ENCODE peak calls at places on chromosomes 3 and 15, in four cellular contexts. U is AG04450, R is hepatocyte, W is PC-3. M is an unnamed sample.

GRCh38 chr3:62665627-62666433 is 209.4 kb downstream of the CADPS start:
- DNase-seq in W (peak; percentile 71), R (peak; percentile 83), U (no peak), M (no peak)

GRCh38 chr3:56826831-56827722 is 25.3 kb upstream of the ARHGEF3 start:
- DNase-seq in W (peak; percentile 43), U (no peak), R (no peak), M (no peak)

GRCh38 chr3:152405915-152406802 is 137.4 kb downstream of the MBNL1 start:
- DNase-seq in R (peak; percentile 28), W (peak; percentile 67), U (peak; percentile 59), M (no peak)

GRCh38 chr3:132595036-132595435 is 2.0 kb upstream of the ACKR4 start:
- DNase-seq in R (no peak), U (no peak), W (peak; percentile 1), M (peak; percentile 59)

GRCh38 chr3:192409203-192409837 is 318.0 kb downstream of the FGF12 start:
- DNase-seq in U (no peak), W (no peak), R (peak; percentile 47), M (no peak)

GRCh38 chr3:8561365-8561764 is 59.7 kb downstream of the LMCD1 start:
- DNase-seq in R (no peak), W (no peak), U (no peak), M (no peak)

GRCh38 chr15:48177383-48177874 is 666 bp downstream of the MYEF2 start:
- DNase-seq in R (peak; percentile 51), W (peak; percentile 42), U (no peak), M (no peak)

GRCh38 chr3:128081846-128082245 is 29.6 kb downstream of the SEC61A1 start:
- DNase-seq in U (no peak), W (peak; percentile 49), R (no peak), M (no peak)

GRCh38 chr3:117439812-117440211 is 730.2 kb downstream of the TUSC7 start:
- DNase-seq in W (peak; percentile 6), U (no peak), R (no peak), M (no peak)

GRCh38 chr15:63067976-63068743 is 25.6 kb downstream of the TPM1 start:
- DNase-seq in U (no peak), R (no peak), W (no peak), M (no peak)

GRCh38 chr3:22113453-22113852 is 362.4 kb upstream of the ZNF385D start:
- DNase-seq in W (peak; percentile 70), U (no peak), R (no peak), M (no peak)

GRCh38 chr3:34421762-34422161 is 623.3 kb downstream of the PDCD6IP start:
- DNase-seq in U (no peak), R (no peak), W (no peak), M (no peak)

GRCh38 chr15:40768492-40769309 is 1.1 kb upstream of the C15orf62 start:
- DNase-seq in W (no peak), U (no peak), R (no peak), M (no peak)

GRCh38 chr3:122944671-122945151 is 82.9 kb downstream of the SEMA5B start:
- DNase-seq in W (peak; percentile 21), R (no peak), U (no peak), M (peak; percentile 19)

GRCh38 chr15:65212097-65212496 is 824 bp upstream of the CILP start:
- DNase-seq in R (peak; percentile 45), W (no peak), U (no peak), M (no peak)

GRCh38 chr3:151901282-151901945 is 28.0 kb downstream of the SUCNR1 start:
- DNase-seq in W (peak; percentile 45), U (no peak), R (no peak), M (no peak)

GRCh38 chr3:195356151-195357086 is 85.5 kb upstream of the XXYLT1 start:
- DNase-seq in W (no peak), R (no peak), U (no peak), M (no peak)

GRCh38 chr3:106328224-106328623 is 459.4 kb upstream of the CBLB start:
- DNase-seq in W (no peak), U (no peak), R (no peak), M (no peak)

GRCh38 chr3:71076361-71076997 is 507.0 kb downstream of the FOXP1 start:
- DNase-seq in R (no peak), U (no peak), W (no peak), M (no peak)

GRCh38 chr3:128497305-128498126 is 4.5 kb upstream of the GATA2 start:
- DNase-seq in U (no peak), W (peak; percentile 62), R (peak; percentile 81), M (no peak)

GRCh38 chr3:122941233-122942206 is 86.0 kb downstream of the SEMA5B start:
- DNase-seq in R (no peak), U (no peak), W (no peak), M (no peak)

GRCh38 chr15:37095197-37095992 is 5.0 kb downstream of the MEIS2 start:
- DNase-seq in U (no peak), W (no peak), R (peak; percentile 20), M (no peak)

GRCh38 chr3:5136211-5136610 is 14.1 kb downstream of the ARL8B start:
- DNase-seq in R (no peak), U (no peak), W (no peak), M (no peak)

GRCh38 chr15:72902245-72902928 is 118.8 kb upstream of the ADPGK start:
- DNase-seq in U (no peak), W (no peak), R (peak; percentile 33), M (no peak)

GRCh38 chr3:77189258-77189657 is 149.4 kb downstream of the ROBO2 start:
- DNase-seq in U (no peak), R (no peak), W (no peak), M (no peak)

GRCh38 chr3:157175678-157176077 is 15.7 kb upstream of the CCNL1 start:
- DNase-seq in U (no peak), R (peak; percentile 72), W (no peak), M (no peak)

GRCh38 chr15:28873585-28874139 is 12.1 kb upstream of the APBA2 start:
- DNase-seq in R (no peak), W (no peak), U (no peak), M (no peak)

GRCh38 chr3:159978353-159978752 is 10.3 kb upstream of the IL12A start:
- DNase-seq in W (no peak), U (no peak), R (peak; percentile 65), M (no peak)

GRCh38 chr3:159977295-159977694 is 11.3 kb upstream of the IL12A start:
- DNase-seq in W (no peak), U (no peak), R (peak; percentile 48), M (no peak)

GRCh38 chr3:159987291-159987711 is 1.3 kb upstream of the IL12A start:
- DNase-seq in U (no peak), R (no peak), W (peak; percentile 60), M (no peak)

GRCh38 chr3:159978918-159979703 is 9.5 kb upstream of the IL12A start:
- DNase-seq in U (no peak), R (no peak), W (no peak), M (no peak)

GRCh38 chr3:159982442-159982841 is 6.2 kb upstream of the IL12A start:
- DNase-seq in U (no peak), R (no peak), W (no peak), M (no peak)
- H3K4me3 ChIP-seq in U (no peak overlapping the region), R (no peak overlapping the region), W (no peak overlapping the region), M (no peak overlapping the region)

DNA sequence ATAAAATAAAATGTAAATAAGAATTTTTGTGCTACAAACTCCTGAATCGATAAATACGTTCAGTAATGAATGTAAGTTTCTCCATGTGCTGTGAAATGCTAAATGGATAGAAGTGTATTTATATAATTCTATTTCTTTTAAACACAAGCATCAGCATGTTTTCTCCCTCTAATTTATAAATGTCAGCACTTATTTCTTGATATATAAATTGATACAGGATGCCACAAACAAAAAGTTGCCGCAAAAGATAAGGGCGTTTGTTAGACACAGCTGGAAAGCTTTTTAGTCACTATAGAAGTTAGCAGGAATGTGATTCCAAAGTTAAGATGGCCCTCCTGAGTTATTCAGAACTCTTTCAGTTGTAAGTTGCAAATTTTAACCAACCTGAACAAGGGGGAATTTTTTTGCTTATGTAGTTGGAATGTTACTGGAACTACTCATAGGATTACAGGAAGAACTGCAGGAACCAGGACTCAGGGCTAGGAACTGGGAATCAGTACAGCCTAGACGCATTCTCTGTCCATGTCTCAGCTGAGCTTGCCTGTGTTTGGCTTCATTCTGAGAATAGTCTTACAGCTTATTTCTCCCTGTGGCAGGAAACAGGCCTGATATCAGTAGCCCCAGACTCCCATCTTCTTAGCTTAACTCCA is 166.3 kb downstream of the VGLL4 start:
- DNase-seq in U (peak; percentile 76), R (peak; percentile 65), W (peak; percentile 25), M (peak; percentile 79)
- H3K4me3 ChIP-seq in U (no peak overlapping the region), R (no peak overlapping the region), W (no peak overlapping the region), M (no peak overlapping the region)

DNA sequence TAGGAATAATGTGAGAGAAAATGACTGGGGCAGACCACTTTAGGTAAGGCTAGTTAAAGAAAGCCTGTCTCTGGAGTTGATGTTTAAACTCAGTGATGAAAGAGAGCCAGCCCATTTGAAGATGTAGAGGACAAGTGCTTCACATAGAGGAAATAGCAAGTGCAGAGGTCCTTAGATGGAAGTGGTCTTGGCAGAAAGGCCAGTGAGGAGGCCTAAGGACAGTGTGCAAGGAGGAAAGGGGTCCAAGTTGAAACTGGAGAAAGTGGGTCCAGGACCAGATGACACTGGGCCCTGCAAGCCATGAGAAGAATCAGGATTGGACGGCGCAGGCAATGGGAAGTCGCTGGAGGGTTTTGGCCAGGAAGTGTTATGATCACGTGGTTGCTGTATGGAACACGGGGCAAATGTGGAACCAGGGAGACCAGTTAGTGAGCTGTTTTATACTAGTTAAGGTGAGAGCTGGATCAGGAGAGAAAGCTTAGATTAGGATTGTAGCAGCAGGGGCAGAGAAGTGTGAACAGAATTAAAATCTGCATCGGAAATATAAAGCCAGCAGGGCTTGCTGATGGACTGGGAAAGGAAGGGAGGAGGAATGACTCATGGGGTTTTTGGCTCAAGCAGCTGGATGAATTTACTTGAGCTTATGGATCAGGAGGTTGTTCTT is 48.0 kb upstream of the SCAANT1 start:
- DNase-seq in R (no peak), W (peak; percentile 43), U (no peak), M (no peak)
- H3K4me3 ChIP-seq in R (no peak overlapping the region), W (no peak overlapping the region), U (peak overlapping the region; percentile 21), M (no peak overlapping the region)

GRCh38 chr3:24258260-24258659 is 236.4 kb downstream of the THRB start:
- DNase-seq in W (no peak), R (no peak), U (no peak), M (no peak)

GRCh38 chr3:24259901-24260512 is 234.6 kb downstream of the THRB start:
- DNase-seq in R (peak; percentile 49), U (no peak), W (no peak), M (no peak)

GRCh38 chr3:24263069-24263668 is 231.5 kb downstream of the THRB start:
- DNase-seq in U (no peak), W (no peak), R (no peak), M (no peak)

GRCh38 chr3:24255414-24255813 is 239.2 kb downstream of the THRB start:
- DNase-seq in W (no peak), U (no peak), R (no peak), M (no peak)

DNA sequence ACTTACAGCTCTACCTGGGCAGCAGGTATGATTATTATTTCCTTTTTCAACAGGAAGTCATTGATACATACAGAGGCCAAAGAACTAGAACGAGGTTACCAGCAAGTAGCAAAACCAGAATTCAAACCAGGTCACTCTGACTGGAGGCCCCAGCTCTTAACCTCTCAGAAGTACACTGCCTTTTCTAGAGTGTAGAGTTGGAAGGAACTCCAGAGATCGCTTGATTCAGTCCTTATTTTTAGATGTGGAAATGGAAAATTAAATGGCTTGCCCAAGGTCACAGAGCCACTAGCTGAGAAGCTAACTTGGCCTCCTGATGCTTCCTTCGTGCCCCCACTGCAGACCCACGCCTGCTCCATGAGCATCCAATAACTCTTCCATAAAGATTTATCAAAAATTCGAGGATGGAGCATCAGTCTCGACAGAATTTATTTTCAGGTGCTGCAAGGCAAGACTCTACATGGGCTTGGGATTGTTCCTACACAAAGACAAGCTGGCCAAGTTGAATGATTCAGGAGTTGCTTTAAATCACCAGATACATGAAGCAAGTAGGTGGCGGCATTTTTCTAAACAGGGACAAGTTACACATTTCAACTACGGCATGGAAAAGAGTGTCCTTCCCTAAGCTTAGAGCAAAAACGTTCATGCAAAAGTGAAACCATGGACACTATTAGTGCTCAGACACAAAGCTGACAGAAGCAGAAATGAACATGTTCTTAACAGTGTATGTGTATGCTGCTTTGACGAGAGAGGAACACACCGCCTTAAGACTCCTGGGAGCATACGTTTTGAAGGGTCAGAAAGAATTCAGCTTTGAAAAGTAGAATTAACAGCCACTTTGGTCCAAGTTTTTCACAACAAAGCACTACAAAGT is 235.7 kb downstream of the THRB start:
- DNase-seq in U (no peak), R (no peak), W (no peak), M (no peak)
- H3K4me3 ChIP-seq in U (no peak overlapping the region), R (no peak overlapping the region), W (no peak overlapping the region), M (no peak overlapping the region)

M was measured in AG04449.